ENCODE peak calls at places on chromosomes 3 and 15, in ten cellular contexts. T, B, H, A, N, I, D, E, Q and C are unnamed samples.

GRCh38 chr3:46690798-46691197 is 2.7 kb downstream of the ALS2CL start:
- DNase-seq in E (no peak), N (no peak), H (peak), Q (no peak), D (peak), A (no peak), T (no peak), I (no peak), B (no peak), C (no peak)

GRCh38 chr15:59186501-59186900 is 20.1 kb upstream of the LDHAL6B start:
- DNase-seq in H (no peak), T (no peak), Q (no peak), B (peak), I (no peak), D (no peak), N (no peak), A (no peak), E (no peak), C (no peak)

GRCh38 chr3:27289769-27290413 is 79.3 kb downstream of the NEK10 start:
- DNase-seq in Q (no peak), B (peak), H (no peak), I (no peak), D (no peak), A (no peak), E (no peak), T (no peak), N (no peak), C (no peak)

GRCh38 chr3:89690649-89691048 is 583.2 kb downstream of the EPHA3 start:
- DNase-seq in B (peak), I (no peak), E (no peak), A (no peak), Q (no peak), T (no peak), N (no peak), D (no peak), H (no peak), C (peak)

GRCh38 chr3:69282191-69282590 is 103.7 kb downstream of the FRMD4B start:
- DNase-seq in B (no peak), N (no peak), Q (no peak), I (no peak), E (no peak), H (no peak), T (no peak), A (peak), D (peak), C (no peak)

GRCh38 chr3:54173371-54173770 is 51.0 kb downstream of the CACNA2D3 start:
- DNase-seq in N (no peak), H (no peak), A (no peak), D (no peak), B (no peak), T (no peak), I (no peak), E (no peak), Q (no peak), C (no peak)

GRCh38 chr3:184336484-184337230 is 743 bp upstream of the FAM131A start:
- DNase-seq in N (no peak), I (peak), A (no peak), H (peak), E (no peak), Q (peak), B (peak), T (peak), D (peak), C (peak)

GRCh38 chr3:71710906-71711494 is 14.2 kb downstream of the EIF4E3 start:
- DNase-seq in B (peak), H (no peak), A (no peak), N (no peak), T (peak), Q (no peak), E (no peak), I (peak), D (peak), C (peak)

GRCh38 chr3:16134173-16134928 is 40.1 kb upstream of the GALNT15 start:
- DNase-seq in B (peak), Q (no peak), H (no peak), D (no peak), E (no peak), A (no peak), T (no peak), I (no peak), N (no peak), C (no peak)